ENCODE peak calls at places on chromosomes 4 and X, in nine cellular contexts. D is MCF 10A; P is Caki2; S is A172; A is AG10803; U is cardiac muscle cell; F is activated naive CD4-positive, alpha-beta T cell treated with anti-CD3 and anti-CD28 coated beads for 36 hours; G is iPS-NIHi11; I is activated CD8-positive, alpha-beta memory T cell treated with anti-CD3 and anti-CD28 coated beads for 48 hours. O is an unnamed sample.

GRCh38 chr4:139559095-139559490 is 3.1 kb upstream of the SETD7 start:
- DNase-seq in G (no peak), D (no peak), P (no peak), S (no peak), A (no peak), U (no peak), I (no peak), F (no peak), O (no peak)

GRCh38 chr4:160009656-160010493 is 907.0 kb downstream of the RAPGEF2 start:
- DNase-seq in A (no peak), P (no peak), U (no peak), F (no peak), G (no peak), I (no peak), D (no peak), S (no peak), O (no peak)

GRCh38 chr4:188372051-188372450 is 232.8 kb downstream of the TRIML1 start:
- DNase-seq in I (no peak), P (no peak), D (peak), S (peak), A (peak), G (no peak), F (no peak), U (no peak), O (no peak)

GRCh38 chrX:115400960-115401359 is 111.4 kb downstream of the LUZP4 start:
- DNase-seq in F (no peak), A (no peak), P (no peak), U (no peak), G (peak), D (no peak), I (no peak), S (no peak), O (no peak)

GRCh38 chr4:110533940-110534339 is 58.0 kb downstream of the ENPEP start:
- DNase-seq in G (peak), U (peak), I (no peak), S (peak), D (peak), P (peak), F (no peak), A (peak), O (no peak)

GRCh38 chrX:133089411-133089810 is 7.5 kb downstream of the USP26 start:
- DNase-seq in D (no peak), P (no peak), G (no peak), U (no peak), F (no peak), A (no peak), I (no peak), S (no peak), O (no peak)

GRCh38 chr4:128060130-128060619 is 937 bp upstream of the LARP1B start:
- DNase-seq in G (no peak), D (no peak), U (peak), F (no peak), S (no peak), I (no peak), A (peak), P (no peak), O (peak)

GRCh38 chr4:187433141-187433540 is 562.4 kb upstream of the ZFP42 start:
- DNase-seq in P (no peak), I (no peak), F (no peak), S (no peak), U (no peak), A (no peak), G (no peak), D (no peak), O (no peak)

GRCh38 chr4:8867624-8868320 is 3.9 kb downstream of the HMX1 start:
- DNase-seq in P (no peak), D (no peak), I (no peak), G (no peak), S (no peak), A (no peak), F (no peak), U (no peak), O (no peak)

GRCh38 chr4:78720994-78721677 is 55.0 kb upstream of the BMP2K start:
- DNase-seq in P (no peak), U (no peak), D (no peak), F (peak), G (no peak), A (no peak), I (peak), S (no peak), O (no peak)

GRCh38 chrX:111007238-111007637 is 88.8 kb upstream of the PAK3 start:
- DNase-seq in P (no peak), I (no peak), U (no peak), G (no peak), S (no peak), A (no peak), D (no peak), F (no peak), O (no peak)

GRCh38 chrX:151723156-151723760 is 7.4 kb downstream of the FATE1 start:
- DNase-seq in D (no peak), G (no peak), I (no peak), U (no peak), F (no peak), A (no peak), S (no peak), P (no peak), O (no peak)

GRCh38 chrX:150719641-150720040 is 26.4 kb downstream of the MTMR1 start:
- DNase-seq in D (no peak), S (no peak), P (no peak), U (no peak), I (no peak), A (no peak), F (no peak), G (no peak), O (no peak)

GRCh38 chr4:40831462-40831861 is 81.7 kb downstream of the NSUN7 start:
- DNase-seq in F (no peak), D (no peak), S (no peak), P (no peak), G (no peak), A (no peak), U (no peak), I (no peak), O (no peak)

GRCh38 chrX:3169421-3169820 is 128.2 kb downstream of the ARSF start:
- DNase-seq in A (no peak), F (no peak), U (no peak), I (no peak), G (no peak), S (no peak), P (no peak), D (no peak), O (no peak)

GRCh38 chr4:164383187-164384181 is 370.4 kb upstream of the SMIM31 start:
- DNase-seq in A (no peak), P (no peak), U (no peak), I (no peak), S (no peak), D (peak), F (no peak), G (peak), O (peak)

GRCh38 chr4:122403860-122404259 is 25.0 kb downstream of the ADAD1 start:
- DNase-seq in G (no peak), D (no peak), S (no peak), I (no peak), P (no peak), F (no peak), A (no peak), U (no peak), O (no peak)

GRCh38 chr4:145804134-145804533 is 124.2 kb downstream of the C4orf51 start:
- DNase-seq in I (no peak), A (peak), P (no peak), U (peak), S (peak), D (peak), G (no peak), F (no peak), O (no peak)

GRCh38 chr4:32196950-32197688 is 1477.0 kb downstream of the PCDH7 start:
- DNase-seq in U (no peak), P (peak), S (no peak), D (no peak), I (no peak), F (no peak), A (no peak), G (no peak), O (no peak)

GRCh38 chr4:5504486-5504885 is 203.9 kb downstream of the EVC2 start:
- DNase-seq in G (no peak), S (no peak), I (no peak), P (no peak), A (no peak), U (no peak), D (peak), F (no peak), O (no peak)